ENCODE peak calls at places on chromosome 19, in eight cellular contexts. F is naive B cell, A is HFF-Myc, Z is HEK293T, N is GM03348, U is heart right ventricle, E is fibroblast of lung, K is cardiac fibroblast. S is an unnamed sample.

GRCh38 chr19:11106477-11106876 is 17.2 kb downstream of the LDLR start:
- DNase-seq in F (no peak), A (no peak), Z (no peak), N (no peak), U (peak; percentile 57), E (no peak), K (no peak), S (no peak)

GRCh38 chr19:42114412-42114811 is 17.8 kb downstream of the POU2F2 start:
- DNase-seq in F (peak; percentile 47), A (no peak), Z (no peak), N (no peak), U (no peak), E (no peak), K (no peak), S (no peak)

GRCh38 chr19:49638360-49638759 is 1.6 kb downstream of the RRAS start:
- DNase-seq in F (no peak), A (no peak), Z (no peak), N (peak; percentile 44), U (no peak), E (no peak), K (peak; percentile 34), S (no peak)

GRCh38 chr19:19550972-19551861 is 13.2 kb downstream of the CILP2 start:
- DNase-seq in F (no peak), A (no peak), Z (no peak), N (no peak), U (no peak), E (peak; percentile 32), K (no peak), S (no peak)

GRCh38 chr19:41575998-41576397 is at the start of gene CEACAM21:
- DNase-seq in F (peak; percentile 66), A (no peak), Z (no peak), N (no peak), U (peak; percentile 30), E (no peak), K (no peak), S (no peak)

GRCh38 chr19:21922276-21922675 is 86.3 kb upstream of the ZNF43 start:
- DNase-seq in F (no peak), A (no peak), Z (no peak), N (no peak), U (no peak), E (no peak), K (no peak), S (no peak)

GRCh38 chr19:16369664-16370576 is 45.3 kb downstream of the KLF2 start:
- DNase-seq in F (peak; percentile 70), A (no peak), Z (no peak), N (no peak), U (no peak), E (no peak), K (no peak), S (no peak)

GRCh38 chr19:13428352-13428751 is 77.9 kb downstream of the CACNA1A start:
- DNase-seq in F (no peak), A (peak; percentile 3), Z (peak; percentile 30), N (peak; percentile 47), U (no peak), E (peak; percentile 18), K (peak; percentile 44), S (no peak)

GRCh38 chr19:3613765-3614661 is 7.3 kb upstream of the TBXA2R start:
- DNase-seq in F (no peak), A (no peak), Z (no peak), N (no peak), U (peak; percentile 9), E (no peak), K (no peak), S (peak; percentile 88)

GRCh38 chr19:31693131-31693700 is 344.0 kb upstream of the TSHZ3 start:
- DNase-seq in F (no peak), A (no peak), Z (no peak), N (no peak), U (no peak), E (no peak), K (no peak), S (no peak)

S was measured in COR-L47.